ENCODE peak calls at places on chromosomes 2 and 18, in nine cellular contexts. E is tibial artery, J is GM12865, O is NCI-H1436, H is left ventricle myocardium superior, T is DMS153, G is COR-L47, A is lower leg skin, D is EH. Z is an unnamed sample.

GRCh38 chr2:47697000-47697601 is 85.8 kb upstream of the MSH6 start:
- DNase-seq in T (no peak), A (no peak), O (no peak), E (no peak), H (no peak), G (no peak), J (peak), D (no peak), Z (no peak)

GRCh38 chr2:241160318-241160717 is 10.1 kb downstream of the PPP1R7 start:
- DNase-seq in T (no peak), H (no peak), J (no peak), O (no peak), E (no peak), D (no peak), G (no peak), A (no peak), Z (no peak)

GRCh38 chr2:111007757-111008688 is 112.7 kb upstream of the BCL2L11 start:
- DNase-seq in A (no peak), O (no peak), E (no peak), G (no peak), D (no peak), T (no peak), J (no peak), H (no peak), Z (no peak)

GRCh38 chr2:234502285-234502918 is 5.5 kb upstream of the ARL4C start:
- DNase-seq in A (no peak), T (no peak), G (peak), J (no peak), D (peak), E (no peak), H (no peak), O (peak), Z (no peak)

GRCh38 chr2:151334082-151334815 is 23.1 kb upstream of the TNFAIP6 start:
- DNase-seq in D (peak), H (no peak), G (no peak), J (no peak), T (no peak), E (no peak), A (peak), O (no peak), Z (no peak)

GRCh38 chr2:172995323-172996244 is 80.1 kb upstream of the MAP3K20 start:
- DNase-seq in H (peak), A (peak), O (no peak), G (no peak), J (no peak), E (peak), D (peak), T (no peak), Z (peak)

GRCh38 chr2:215136669-215137328 is 1.6 kb downstream of the ABCA12 start:
- DNase-seq in E (no peak), O (no peak), J (peak), D (peak), T (peak), A (no peak), H (no peak), G (no peak), Z (no peak)

GRCh38 chr2:182144780-182145170 is 159.1 kb downstream of the PPP1R1C start:
- DNase-seq in A (no peak), T (no peak), D (peak), H (peak), G (no peak), J (no peak), O (no peak), E (no peak), Z (no peak)

GRCh38 chr2:229810786-229811185 is 96.4 kb upstream of the DNER start:
- DNase-seq in O (no peak), D (no peak), H (no peak), G (no peak), E (no peak), J (no peak), A (no peak), T (no peak), Z (no peak)

GRCh38 chr2:53130441-53130943 is 637.1 kb upstream of the CHAC2 start:
- DNase-seq in G (no peak), T (no peak), D (peak), J (peak), O (no peak), A (no peak), H (no peak), E (no peak), Z (no peak)

GRCh38 chr2:48346124-48346536 is 183.8 kb upstream of the STON1 start:
- DNase-seq in O (no peak), H (peak), J (no peak), T (no peak), D (peak), A (no peak), G (no peak), E (peak), Z (no peak)

GRCh38 chr2:235951980-235952379 is 216.2 kb downstream of the GBX2 start:
- DNase-seq in E (no peak), T (no peak), H (no peak), G (no peak), D (peak), J (no peak), A (no peak), O (no peak), Z (no peak)

GRCh38 chr18:13376298-13376840 is 157.8 kb downstream of the LDLRAD4 start:
- DNase-seq in T (no peak), A (no peak), H (no peak), O (no peak), E (no peak), D (no peak), J (no peak), G (no peak), Z (no peak)

GRCh38 chr2:235215248-235215647 is 263.4 kb downstream of the SH3BP4 start:
- DNase-seq in J (no peak), D (no peak), O (no peak), H (no peak), A (no peak), T (no peak), G (no peak), E (no peak), Z (no peak)

GRCh38 chr2:211611061-211611518 is 927.5 kb downstream of the ERBB4 start:
- DNase-seq in O (peak), G (no peak), H (no peak), T (no peak), D (no peak), J (peak), A (no peak), E (no peak), Z (no peak)

GRCh38 chr2:147595200-147595599 is 249.6 kb upstream of the ACVR2A start:
- DNase-seq in D (no peak), G (no peak), J (no peak), E (peak), H (no peak), A (peak), T (no peak), O (no peak), Z (no peak)

GRCh38 chr2:74226648-74227213 is 28.3 kb downstream of the MTHFD2 start:
- DNase-seq in D (no peak), T (no peak), E (no peak), A (peak), H (peak), J (no peak), G (no peak), O (no peak), Z (no peak)

GRCh38 chr2:129281761-129282160 is 697.7 kb upstream of the RAB6C start:
- DNase-seq in E (no peak), T (no peak), A (no peak), H (no peak), G (no peak), O (no peak), D (no peak), J (no peak), Z (no peak)

GRCh38 chr2:893311-893710 is 57.3 kb upstream of the SNTG2 start:
- DNase-seq in J (no peak), E (no peak), H (no peak), G (no peak), A (no peak), T (no peak), D (peak), O (peak), Z (peak)

GRCh38 chr18:8803063-8803795 is 97.9 kb downstream of the MTCL1 start:
- DNase-seq in G (no peak), H (no peak), T (no peak), D (no peak), E (no peak), O (no peak), J (no peak), A (no peak), Z (no peak)

GRCh38 chr2:200319587-200320337 is 13.3 kb downstream of the SPATS2L start:
- DNase-seq in D (peak), E (no peak), J (no peak), T (no peak), H (no peak), G (no peak), O (no peak), A (no peak), Z (no peak)

GRCh38 chr2:44942304-44943030 is 965 bp downstream of the SIX3 start:
- DNase-seq in H (no peak), O (no peak), A (no peak), G (no peak), E (no peak), T (no peak), J (no peak), D (no peak), Z (no peak)

GRCh38 chr2:20478961-20479360 is 32.1 kb downstream of the RHOB start:
- DNase-seq in T (no peak), D (no peak), A (peak), G (no peak), E (peak), J (no peak), H (no peak), O (no peak), Z (peak)

GRCh38 chr2:37916512-37917082 is 8.5 kb upstream of the RMDN2 start:
- DNase-seq in D (peak), E (peak), G (no peak), T (no peak), O (no peak), H (peak), A (peak), J (no peak), Z (no peak)

Z was measured in sciatic nerve.